ENCODE peak calls at places on chromosomes 4 and X, in ten cellular contexts. Z, S, J, R, K, V, F, M, Q and E are unnamed samples. For H3K9me3, the result is how much of the 10 kb centered on the place peaks cover.

GRCh38 chr4:176833416-176833815 is 40.7 kb upstream of the VEGFC start:
- DNase-seq in F (no peak), V (no peak), R (no peak), S (no peak), Q (no peak), M (no peak), K (no peak), Z (no peak), J (no peak), E (no peak)

GRCh38 chr4:156298230-156298629 is 344.6 kb upstream of the CTSO start:
- DNase-seq in Q (no peak), M (peak), K (no peak), V (no peak), J (no peak), S (no peak), R (no peak), Z (peak), F (no peak), E (peak)

GRCh38 chr4:128858875-128859696 is 49.6 kb downstream of the JADE1 start:
- DNase-seq in F (no peak), J (no peak), Q (no peak), R (peak), M (peak), Z (peak), S (no peak), K (no peak), V (no peak), E (no peak)

GRCh38 chr4:186104114-186104894 is at the start of gene FAM149A:
- DNase-seq in J (no peak), F (peak), K (no peak), Z (peak), V (peak), Q (peak), R (peak), S (peak), M (peak), E (peak)

GRCh38 chrX:133437356-133437755 is 22.1 kb upstream of the GPC4 start:
- DNase-seq in S (no peak), Q (no peak), F (no peak), K (no peak), J (no peak), V (no peak), R (no peak), Z (no peak), M (no peak), E (no peak)

GRCh38 chr4:56681158-56681848 is at the start of gene HOPX:
- DNase-seq in Z (peak), M (no peak), S (no peak), V (no peak), K (no peak), Q (peak), F (peak), J (no peak), R (no peak), E (peak)

GRCh38 chr4:102263024-102263787 is 82.1 kb downstream of the SLC39A8 start:
- DNase-seq in Z (peak), J (no peak), Q (peak), S (no peak), K (peak), V (peak), F (no peak), R (no peak), M (no peak), E (peak)

GRCh38 chr4:89904524-89904923 is 9.9 kb downstream of the MMRN1 start:
- DNase-seq in R (no peak), Z (no peak), J (no peak), K (no peak), V (no peak), M (no peak), F (no peak), S (no peak), Q (no peak), E (no peak)

GRCh38 chr4:177064724-177065394 is 244.8 kb upstream of the NEIL3 start:
- DNase-seq in M (no peak), J (no peak), S (no peak), Q (no peak), R (no peak), K (no peak), F (no peak), Z (no peak), V (no peak), E (no peak)

GRCh38 chr4:80931645-80932215 is 98.8 kb upstream of the BMP3 start:
- DNase-seq in M (no peak), Z (no peak), F (no peak), S (no peak), V (no peak), K (no peak), Q (no peak), J (no peak), R (no peak), E (no peak)

GRCh38 chr4:80266902-80267380 is 477 bp downstream of the FGF5 start:
- DNase-seq in Q (peak), V (peak), K (no peak), Z (peak), F (no peak), S (no peak), J (no peak), R (no peak), M (no peak), E (no peak)

GRCh38 chrX:67100031-67100884 is 443.6 kb upstream of the AR start:
- DNase-seq in V (no peak), M (no peak), J (no peak), R (no peak), Q (no peak), F (no peak), Z (no peak), S (no peak), K (no peak), E (no peak)

GRCh38 chrX:87098477-87098876 is 419.1 kb upstream of the KLHL4 start:
- DNase-seq in K (no peak), M (peak), F (no peak), R (no peak), S (no peak), V (no peak), Z (no peak), J (no peak), Q (no peak), E (no peak)

GRCh38 chr4:98710831-98711230 is 52.4 kb upstream of the TSPAN5 start:
- DNase-seq in K (no peak), Z (no peak), J (no peak), M (no peak), R (no peak), V (no peak), Q (no peak), F (no peak), S (no peak), E (no peak)

GRCh38 chr4:178632415-178632814 is 1190.2 kb upstream of the AGA start:
- DNase-seq in M (no peak), Q (no peak), F (no peak), R (no peak), V (no peak), Z (no peak), J (no peak), K (no peak), S (no peak), E (no peak)

DNA sequence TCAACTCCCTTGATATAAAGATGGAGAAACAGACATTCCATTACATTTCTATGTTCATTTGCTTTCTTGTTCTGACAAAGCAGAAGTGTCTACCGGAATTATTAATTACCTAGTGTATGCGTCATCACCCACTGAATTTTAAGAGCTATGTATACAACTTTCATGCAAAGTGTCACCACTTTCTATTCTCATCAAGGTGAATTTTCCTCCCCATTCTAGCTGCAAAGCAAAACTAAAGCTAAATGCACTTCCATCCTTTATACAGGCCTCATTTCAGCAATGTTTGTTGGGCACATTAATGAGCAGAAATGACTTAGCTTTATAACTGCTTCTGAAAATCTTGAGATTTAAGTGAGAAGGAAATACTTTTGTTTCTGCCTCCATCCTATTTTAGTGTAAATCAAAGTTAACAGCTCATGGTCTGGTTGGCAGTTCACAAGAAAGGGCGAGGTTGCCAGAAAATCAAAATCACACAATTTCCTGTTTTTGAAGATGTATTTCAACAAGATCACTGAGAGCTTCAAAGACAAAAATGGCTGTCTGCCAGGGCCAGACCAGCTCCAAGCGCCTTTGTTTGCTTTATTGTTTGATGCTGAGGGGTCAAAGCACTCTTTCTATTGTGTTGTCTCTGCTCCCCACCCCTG is 7.2 kb upstream of the FAM9C start:
- DNase-seq in Z (peak), J (no peak), Q (no peak), S (no peak), R (no peak), K (no peak), F (no peak), V (no peak), M (no peak), E (no peak)
- H3K4me3 ChIP-seq in Z (no peak), J (no peak), Q (no peak), S (no peak), R (no peak), K (no peak), F (no peak), V (no peak), M (no peak), E (no peak)

GRCh38 chr4:19776021-19776459 is 475.7 kb upstream of the SLIT2 start:
- DNase-seq in K (peak), S (no peak), Q (peak), F (no peak), R (no peak), M (peak), V (no peak), Z (peak), J (no peak), E (no peak)

GRCh38 chr4:19776929-19777328 is 474.8 kb upstream of the SLIT2 start:
- DNase-seq in K (no peak), F (no peak), V (no peak), R (no peak), Z (peak), M (no peak), Q (no peak), S (no peak), J (no peak), E (no peak)

GRCh38 chr4:19772581-19772980 is 479.1 kb upstream of the SLIT2 start:
- DNase-seq in S (no peak), K (no peak), V (no peak), M (no peak), F (no peak), Q (no peak), Z (peak), R (no peak), J (no peak), E (no peak)

GRCh38 chr4:19774690-19775256 is 476.9 kb upstream of the SLIT2 start:
- DNase-seq in K (no peak), V (no peak), Z (peak), M (no peak), J (no peak), R (no peak), S (no peak), Q (no peak), F (no peak), E (no peak)
- H3K9me3 ChIP-seq in K (under half), V (under half), Z (under half), M (under half), J (under half), R (under half), S (under half), Q (under half), F (under half), E (under half)

GRCh38 chr4:123398151-123398802 is 1.7 kb downstream of the SPRY1 start:
- DNase-seq in F (peak), K (no peak), Q (peak), Z (peak), S (peak), J (peak), M (peak), R (peak), V (peak), E (peak)
- H3K4me3 ChIP-seq in F (peak), K (peak), Q (peak), Z (peak), S (peak), J (peak), M (peak), R (peak), V (peak), E (peak)

DNA sequence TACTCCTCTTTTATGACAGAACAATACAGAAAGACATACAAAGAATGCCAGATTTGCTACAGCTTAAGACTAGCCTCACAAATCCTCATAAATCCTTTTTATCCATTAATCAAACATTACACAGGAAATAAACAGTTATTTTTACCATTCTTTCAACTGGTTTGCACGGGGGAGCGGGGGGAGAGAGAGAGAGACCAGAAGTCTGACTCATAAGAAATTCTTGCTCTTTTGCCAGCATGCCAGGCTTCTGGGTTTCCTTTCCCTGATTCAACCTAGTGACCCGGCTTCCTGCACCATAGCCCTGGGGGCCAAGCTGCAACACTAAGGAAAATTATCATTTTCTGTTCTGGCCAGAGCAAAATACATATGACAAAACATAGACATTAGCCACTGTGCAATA is 6.8 kb upstream of the RRAGB start:
- DNase-seq in M (no peak), R (no peak), Z (peak), V (no peak), Q (no peak), K (no peak), F (no peak), J (no peak), S (peak), E (no peak)
- H3K9me3 ChIP-seq in M (under half), R (under half), Z (under half), V (under half), Q (under half), K (under half), F (under half), J (under half), S (under half), E (under half)

GRCh38 chrX:137574784-137575298 is 8.9 kb downstream of the ZIC3 start:
- DNase-seq in V (no peak), R (no peak), Z (no peak), K (no peak), F (no peak), Q (no peak), J (no peak), M (no peak), S (no peak), E (no peak)
- H3K4me3 ChIP-seq in V (no peak), R (no peak), Z (no peak), K (no peak), F (no peak), Q (peak), J (no peak), M (no peak), S (no peak), E (no peak)

GRCh38 chrX:146454363-146454762 is 355.2 kb upstream of the CXorf51B start:
- DNase-seq in R (no peak), Z (no peak), V (no peak), J (no peak), M (no peak), K (no peak), S (no peak), Q (no peak), F (no peak), E (no peak)
- H3K9me3 ChIP-seq in R (under half), Z (under half), V (under half), J (under half), M (under half), K (under half), S (under half), Q (under half), F (under half), E (under half)